ENCODE peak calls at places on chromosomes 2 and 18, in four cellular contexts. L is fibroblast of lung, V is pancreas, R is IMR-90. J is an unnamed sample. For H3K9me3, the result is how much of the 10 kb centered on the place peaks cover.

GRCh38 chr18:26655010-26655613 is 106.8 kb upstream of the KCTD1 start:
- DNase-seq in L (peak), V (no peak), R (no peak), J (no peak)

GRCh38 chr2:103284750-103285149 is 522.9 kb downstream of the TMEM182 start:
- DNase-seq in L (no peak), V (no peak), R (no peak), J (no peak)

GRCh38 chr18:52861558-52861957 is 521.6 kb downstream of the DCC start:
- DNase-seq in L (no peak), V (no peak), R (no peak), J (no peak)

GRCh38 chr2:125373293-125373692 is 1282.7 kb upstream of the GYPC start:
- DNase-seq in L (no peak), V (no peak), R (no peak), J (no peak)

GRCh38 chr18:56967032-56967431 is 179.9 kb upstream of the BOD1L2 start:
- DNase-seq in L (no peak), V (no peak), R (no peak), J (no peak)

GRCh38 chr2:11573418-11574175 is 39.8 kb downstream of the GREB1 start:
- DNase-seq in L (peak), V (no peak), R (peak), J (no peak)

GRCh38 chr18:73950116-73950705 is 197.4 kb downstream of the FBXO15 start:
- DNase-seq in L (no peak), V (no peak), R (peak), J (no peak)

GRCh38 chr2:209476367-209477191 is 52.7 kb downstream of the MAP2 start:
- DNase-seq in L (peak), V (no peak), R (peak), J (no peak)

GRCh38 chr2:233353769-233354499 is at the start of gene DGKD:
- DNase-seq in L (peak), V (peak), R (no peak), J (peak)

GRCh38 chr2:74895031-74895425 is 61.1 kb downstream of the HK2 start:
- DNase-seq in L (no peak), V (no peak), R (no peak), J (no peak)

GRCh38 chr18:68478246-68478645 is 236.7 kb downstream of the TMX3 start:
- DNase-seq in L (no peak), V (no peak), R (no peak), J (no peak)

GRCh38 chr2:219459460-219460311 is 25.0 kb downstream of the SPEG start:
- DNase-seq in L (peak), V (peak), R (peak), J (peak)

GRCh38 chr2:42064417-42064942 is 16.7 kb downstream of the PKDCC start:
- DNase-seq in L (peak), V (no peak), R (peak), J (no peak)

GRCh38 chr2:36800381-36800780 is 103.9 kb downstream of the VIT start:
- DNase-seq in L (no peak), V (no peak), R (no peak), J (no peak)

GRCh38 chr2:177551989-177552413 is 159.4 kb downstream of the AGPS start:
- DNase-seq in L (no peak), V (peak), R (no peak), J (no peak)

GRCh38 chr2:73827018-73827417 is 1.7 kb upstream of the STAMBP start:
- DNase-seq in L (peak), V (no peak), R (peak), J (no peak)

GRCh38 chr18:7740815-7741214 is 173.7 kb downstream of the PTPRM start:
- DNase-seq in L (no peak), V (no peak), R (peak), J (no peak)

GRCh38 chr18:72652990-72653593 is 109.0 kb upstream of the CBLN2 start:
- DNase-seq in L (no peak), V (peak), R (no peak), J (peak)

GRCh38 chr2:79729532-79729931 is 216.7 kb downstream of the CTNNA2 start:
- DNase-seq in L (no peak), V (no peak), R (no peak), J (no peak)

GRCh38 chr2:41936751-41937463 is 110.9 kb upstream of the PKDCC start:
- DNase-seq in L (no peak), V (no peak), R (no peak), J (no peak)

GRCh38 chr2:18991177-18992168 is 366.9 kb downstream of the OSR1 start:
- DNase-seq in L (peak), V (peak), R (peak), J (no peak)

GRCh38 chr2:207408086-207408794 is 121.5 kb upstream of the CREB1 start:
- DNase-seq in L (peak), V (peak), R (no peak), J (no peak)

GRCh38 chr18:49886891-49887764 is 73.8 kb upstream of the ACAA2 start:
- DNase-seq in L (no peak), V (no peak), R (no peak), J (peak)

GRCh38 chr2:21772624-21773023 is 648.9 kb downstream of the TDRD15 start:
- DNase-seq in L (peak), V (no peak), R (peak), J (no peak)

GRCh38 chr2:147790580-147790979 is 54.2 kb upstream of the ACVR2A start:
- DNase-seq in L (no peak), V (no peak), R (no peak), J (no peak)

GRCh38 chr2:98379311-98380202 is 33.3 kb downstream of the CNGA3 start:
- DNase-seq in L (peak), V (no peak), R (no peak), J (no peak)

GRCh38 chr2:6254446-6254845 is 562.3 kb downstream of the SOX11 start:
- DNase-seq in L (no peak), V (no peak), R (no peak), J (no peak)

GRCh38 chr2:162075689-162076132 is 1.7 kb upstream of the DPP4 start:
- DNase-seq in L (peak), V (no peak), R (peak), J (no peak)

GRCh38 chr2:64019083-64019974 is at the start of gene VPS54:
- DNase-seq in L (peak), V (peak), R (peak), J (peak)
- TF ChIP-seq CTCF in L (no peak), V (no peak), R (no peak), J (no peak)

GRCh38 chr2:191760655-191761054 is 82.7 kb downstream of the NABP1 start:
- DNase-seq in L (no peak), V (no peak), R (no peak), J (no peak)
- H3K9me3 ChIP-seq in L (under half), V (under half), R (under half), J (under half)

DNA sequence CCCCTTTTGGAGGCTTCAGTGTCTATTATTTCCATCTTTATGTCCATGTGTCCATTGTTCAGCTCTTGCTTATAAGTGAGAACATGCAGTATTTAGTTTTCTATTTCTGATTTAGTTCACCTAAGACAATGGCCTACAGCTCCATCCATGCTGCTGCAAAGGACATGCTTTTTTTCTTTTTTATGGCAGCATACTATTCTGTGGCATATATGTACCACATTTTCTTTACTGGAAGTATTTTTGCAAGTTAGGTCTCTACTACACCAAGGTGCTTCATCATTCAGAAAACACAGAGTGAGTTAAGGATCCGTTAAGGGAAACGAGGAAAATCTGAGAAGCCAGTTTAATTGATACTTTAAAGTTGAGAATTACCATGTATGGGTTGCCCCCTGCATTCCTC is 297.2 kb downstream of the CDCA7 start:
- DNase-seq in L (no peak), V (no peak), R (no peak), J (no peak)
- H3K27ac ChIP-seq in L (peak), V (no peak), R (peak), J (no peak)

DNA sequence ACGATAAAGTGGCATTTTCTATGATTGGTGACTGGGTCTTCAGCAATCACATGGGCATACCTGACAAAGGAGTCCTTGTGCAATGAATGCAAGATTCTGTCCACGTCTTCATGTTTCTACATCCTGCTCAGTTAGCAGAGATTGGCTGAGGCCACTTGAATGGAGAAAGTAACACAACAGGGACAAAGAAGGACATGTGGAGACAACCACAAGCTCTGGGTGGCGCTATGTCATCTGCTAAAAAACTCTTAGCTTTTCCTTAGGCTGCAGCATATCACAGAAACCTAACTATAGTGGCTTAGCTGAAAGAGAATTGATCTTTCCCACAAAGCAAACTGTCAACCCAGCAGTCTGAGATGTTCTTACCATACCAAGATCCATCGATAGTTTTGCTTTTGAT is 1109.7 kb downstream of the SOCS6 start:
- DNase-seq in L (peak), V (no peak), R (no peak), J (peak)
- TF ChIP-seq CTCF in L (no peak), V (no peak), R (no peak), J (peak)

J was measured in WERI-Rb-1.